ENCODE peak calls at places on chromosomes 16 and 17, in six cellular contexts. G is body of pancreas, U is Peyer's patch, M is vagina, L is IMR-90, R is heart left ventricle. V is an unnamed sample.

GRCh38 chr16:53899471-53899870 is 195.5 kb downstream of the FTO start:
- DNase-seq in G (no peak), U (no peak), M (no peak), L (no peak), R (no peak), V (no peak)

GRCh38 chr16:27724491-27724878 is 174.5 kb downstream of the KATNIP start:
- DNase-seq in G (no peak), U (no peak), M (no peak), L (no peak), R (no peak), V (no peak)

GRCh38 chr16:85329059-85329812 is 217.0 kb upstream of the CIBAR2 start:
- DNase-seq in G (no peak), U (peak), M (no peak), L (peak), R (no peak), V (no peak)

GRCh38 chr17:4407216-4407615 is 26.5 kb upstream of the SPNS3 start:
- DNase-seq in G (no peak), U (no peak), M (no peak), L (no peak), R (no peak), V (no peak)

GRCh38 chr16:6947291-6947690 is 385.4 kb upstream of the RBFOX1 start:
- DNase-seq in G (no peak), U (no peak), M (no peak), L (no peak), R (no peak), V (no peak)

GRCh38 chr16:10929853-10930754 is 12.2 kb downstream of the DEXI start:
- DNase-seq in G (no peak), U (no peak), M (no peak), L (no peak), R (no peak), V (peak)

GRCh38 chr17:57257213-57257873 is 1.0 kb downstream of the MSI2 start:
- DNase-seq in G (no peak), U (peak), M (no peak), L (no peak), R (no peak), V (no peak)

GRCh38 chr16:89453662-89454321 is 36.6 kb downstream of the ANKRD11 start:
- DNase-seq in G (peak), U (peak), M (no peak), L (no peak), R (peak), V (no peak)

GRCh38 chr16:71762186-71762585 is 37.7 kb upstream of the PHLPP2 start:
- DNase-seq in G (no peak), U (no peak), M (no peak), L (peak), R (no peak), V (no peak)

GRCh38 chr17:35084987-35085386 is 21.5 kb upstream of the RFFL start:
- DNase-seq in G (no peak), U (no peak), M (no peak), L (peak), R (no peak), V (no peak)

GRCh38 chr17:72121164-72122001 is 563 bp downstream of the SOX9 start:
- DNase-seq in G (peak), U (peak), M (no peak), L (peak), R (peak), V (no peak)

GRCh38 chr16:88298882-88299745 is 83.6 kb upstream of the ZNF469 start:
- DNase-seq in G (no peak), U (no peak), M (no peak), L (peak), R (no peak), V (no peak)

GRCh38 chr16:9138731-9139501 is 47.5 kb downstream of the HAPSTR1 start:
- DNase-seq in G (peak), U (peak), M (no peak), L (peak), R (peak), V (peak)

GRCh38 chr17:19418312-19418992 is 7.4 kb downstream of the RNF112 start:
- DNase-seq in G (peak), U (no peak), M (no peak), L (peak), R (no peak), V (no peak)

GRCh38 chr17:43945074-43945824 is 3.0 kb upstream of the PPY start:
- DNase-seq in G (no peak), U (no peak), M (no peak), L (peak), R (no peak), V (no peak)

GRCh38 chr17:17713839-17714238 is 32.6 kb downstream of the RAI1 start:
- DNase-seq in G (peak), U (no peak), M (no peak), L (peak), R (peak), V (no peak)
- H3K27ac ChIP-seq in G (peak), U (no peak), M (peak), L (peak), R (peak), V (peak)

DNA sequence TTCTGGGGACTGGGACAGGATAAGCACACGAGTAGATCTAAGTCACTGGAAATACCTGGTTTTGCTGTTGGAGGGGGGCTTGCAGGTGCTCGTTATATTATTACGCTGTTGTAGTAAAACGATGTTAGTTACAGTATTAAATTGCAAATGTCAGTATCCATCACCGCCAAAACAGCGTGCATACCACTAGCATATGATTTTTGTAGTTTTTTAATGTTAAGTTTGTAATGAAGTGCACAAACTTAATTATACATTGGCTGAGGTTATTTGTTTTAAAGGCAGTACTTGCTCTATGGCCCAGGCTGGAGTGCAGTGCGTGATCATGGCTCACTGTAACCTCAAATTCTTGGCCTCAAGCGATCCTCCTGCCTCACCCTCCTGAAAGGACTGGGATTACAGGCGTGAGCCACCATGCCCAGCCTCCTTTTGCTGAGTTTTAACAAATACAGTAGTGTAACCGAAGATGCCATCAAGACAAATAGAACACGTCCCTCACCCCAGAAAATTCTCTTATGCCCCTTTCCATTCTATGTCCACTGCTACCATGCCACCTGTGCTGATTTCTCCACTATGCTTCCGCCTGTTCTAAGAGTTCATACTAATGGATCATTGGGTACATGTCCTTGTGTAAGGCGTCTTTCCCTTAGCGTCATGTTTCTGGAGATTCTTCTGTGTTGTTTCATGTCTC is 20.7 kb upstream of the CSNK1D start:
- DNase-seq in G (no peak), U (no peak), M (no peak), L (peak), R (no peak), V (no peak)
- TF ChIP-seq POLR2A in G (peak), U (no peak), M (no peak), L (no peak), R (no peak), V (no peak)

GRCh38 chr17:77163521-77164280 is 22.9 kb downstream of the SEC14L1 start:
- DNase-seq in G (no peak), U (no peak), M (no peak), L (no peak), R (no peak), V (no peak)

GRCh38 chr17:77163001-77163400 is 22.2 kb downstream of the SEC14L1 start:
- DNase-seq in G (peak), U (peak), M (no peak), L (peak), R (peak), V (no peak)

GRCh38 chr17:77160877-77161530 is 20.2 kb downstream of the SEC14L1 start:
- DNase-seq in G (no peak), U (no peak), M (no peak), L (no peak), R (no peak), V (no peak)

GRCh38 chr17:77160032-77160876 is 19.5 kb downstream of the SEC14L1 start:
- DNase-seq in G (no peak), U (no peak), M (no peak), L (no peak), R (no peak), V (no peak)

DNA sequence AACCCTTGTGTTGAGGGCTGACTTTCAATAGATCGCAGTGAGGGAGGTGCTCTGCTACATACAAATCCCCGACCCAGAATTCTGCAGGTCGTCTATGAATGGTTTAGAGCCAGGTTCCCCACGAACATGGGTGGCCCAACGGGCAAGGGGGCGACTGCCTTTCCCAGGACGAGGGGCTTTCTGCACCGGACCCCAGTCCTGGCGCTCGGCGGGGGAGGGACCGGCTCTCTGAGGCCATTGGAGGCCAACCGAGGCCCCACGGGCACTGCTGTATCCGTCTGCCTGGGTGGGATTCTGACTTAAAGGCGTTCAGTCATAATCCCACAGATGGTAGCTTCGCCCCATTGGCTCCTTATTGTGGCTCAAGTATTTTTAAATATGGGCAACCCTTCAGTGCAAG is 21.2 kb downstream of the SEC14L1 start:
- DNase-seq in G (no peak), U (no peak), M (no peak), L (no peak), R (no peak), V (no peak)
- H3K27ac ChIP-seq in G (no peak), U (no peak), M (no peak), L (no peak), R (peak), V (peak)

DNA sequence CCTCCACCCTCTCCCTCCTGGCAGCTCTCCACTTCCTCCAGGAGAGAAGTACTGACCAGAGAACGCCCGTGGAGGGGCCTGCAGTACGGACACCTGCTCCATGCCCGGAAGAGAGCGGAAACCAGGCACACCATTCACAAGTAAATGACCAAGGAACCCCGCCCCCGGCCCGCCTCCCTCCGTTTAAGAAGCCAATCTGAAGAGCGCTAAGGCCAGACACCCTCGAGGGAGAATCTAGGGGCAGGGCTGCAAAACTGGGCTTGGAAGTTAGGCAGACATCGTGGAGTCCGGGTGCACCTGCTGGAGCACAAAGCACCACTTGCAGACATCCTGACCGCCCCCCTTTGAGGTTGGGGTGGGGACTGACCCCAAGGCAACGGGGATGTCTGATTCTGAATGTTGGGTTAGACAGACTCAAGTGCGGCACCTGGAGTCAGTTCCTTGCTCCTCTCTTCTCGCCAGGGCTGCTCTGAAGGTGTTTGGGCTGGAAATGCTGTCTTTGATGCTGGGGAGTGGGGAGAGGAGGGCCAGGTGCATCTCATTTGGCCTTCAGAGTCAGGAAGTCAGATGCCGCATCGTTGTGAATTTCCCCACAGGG is 964 bp upstream of the FAAP100 start:
- DNase-seq in G (peak), U (peak), M (no peak), L (peak), R (peak), V (peak)
- TF ChIP-seq POLR2A in G (peak), U (no peak), M (no peak), L (peak), R (no peak), V (no peak)

DNA sequence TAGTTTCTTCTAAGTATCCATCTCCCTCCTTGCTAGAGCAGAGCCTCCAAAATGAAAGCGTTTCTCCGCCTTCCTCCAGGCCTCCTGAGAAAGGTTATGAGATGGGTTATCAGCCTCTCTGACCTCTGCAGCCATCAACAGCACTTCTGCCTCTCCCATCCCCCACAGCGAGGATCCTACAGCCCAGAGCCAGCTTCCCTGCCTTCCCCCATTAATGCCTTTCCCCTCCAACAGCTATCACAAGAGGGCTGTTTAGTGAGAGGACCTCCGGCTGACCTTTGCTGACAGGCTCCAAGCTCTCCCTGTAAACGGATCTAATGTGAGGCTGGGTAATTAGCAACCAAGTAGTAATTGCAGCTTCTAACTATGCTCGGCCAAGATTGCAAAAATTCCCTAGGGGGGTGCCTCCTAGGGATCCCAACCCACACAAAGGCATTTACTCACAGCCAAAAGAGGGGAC is 55.8 kb downstream of the ZFHX3 start:
- DNase-seq in G (no peak), U (peak), M (no peak), L (no peak), R (no peak), V (no peak)
- H3K27ac ChIP-seq in G (no peak), U (no peak), M (no peak), L (no peak), R (no peak), V (no peak)

V was measured in spleen.